ENCODE peak calls at places on chromosomes 6 and 20, in ten cellular contexts. E, V, D, W, R, L, Y, T, O and I are unnamed samples.

GRCh38 chr20:6768228-6769185 is 1.0 kb downstream of the BMP2 start:
- DNase-seq in E (no peak), V (no peak), D (no peak), W (peak), R (peak), L (no peak), Y (peak), T (peak), O (no peak), I (no peak)

GRCh38 chr6:160427312-160428068 is 79.3 kb downstream of the SLC22A3 start:
- DNase-seq in E (no peak), V (no peak), D (no peak), W (peak), R (no peak), L (no peak), Y (peak), T (no peak), O (no peak), I (no peak)

GRCh38 chr6:167437888-167438484 is 113.1 kb downstream of the TTLL2 start:
- DNase-seq in E (no peak), V (no peak), D (no peak), W (no peak), R (no peak), L (no peak), Y (no peak), T (no peak), O (no peak), I (no peak)

GRCh38 chr6:46144270-46144669 is 14.5 kb downstream of the ENPP4 start:
- DNase-seq in E (no peak), V (no peak), D (no peak), W (no peak), R (no peak), L (no peak), Y (no peak), T (no peak), O (no peak), I (no peak)

GRCh38 chr20:32227744-32228688 is 20.3 kb downstream of the POFUT1 start:
- DNase-seq in E (no peak), V (no peak), D (no peak), W (peak), R (no peak), L (no peak), Y (peak), T (no peak), O (no peak), I (no peak)

GRCh38 chr6:31636698-31637596 is 15.5 kb downstream of the BAG6 start:
- DNase-seq in E (no peak), V (no peak), D (no peak), W (no peak), R (no peak), L (no peak), Y (no peak), T (peak), O (no peak), I (no peak)

GRCh38 chr20:63469713-63470101 is 2.7 kb downstream of the KCNQ2 start:
- DNase-seq in E (no peak), V (no peak), D (no peak), W (no peak), R (no peak), L (no peak), Y (no peak), T (no peak), O (no peak), I (no peak)

GRCh38 chr6:161696828-161697227 is 423.0 kb upstream of the AGPAT4 start:
- DNase-seq in E (no peak), V (no peak), D (no peak), W (no peak), R (no peak), L (no peak), Y (no peak), T (no peak), O (no peak), I (no peak)

GRCh38 chr6:10534418-10534760 is 13.2 kb downstream of the GCNT2 start:
- DNase-seq in E (no peak), V (no peak), D (no peak), W (no peak), R (no peak), L (no peak), Y (no peak), T (no peak), O (no peak), I (no peak)

GRCh38 chr6:131017962-131018361 is 45.1 kb downstream of the EPB41L2 start:
- DNase-seq in E (no peak), V (no peak), D (no peak), W (no peak), R (no peak), L (no peak), Y (no peak), T (no peak), O (no peak), I (no peak)

GRCh38 chr6:43922423-43923375 is 152.7 kb downstream of the VEGFA start:
- DNase-seq in E (no peak), V (no peak), D (no peak), W (no peak), R (no peak), L (no peak), Y (no peak), T (no peak), O (no peak), I (no peak)

GRCh38 chr6:107941627-107942026 is 16.4 kb downstream of the SEC63 start:
- DNase-seq in E (no peak), V (no peak), D (no peak), W (no peak), R (no peak), L (no peak), Y (no peak), T (no peak), O (no peak), I (no peak)

GRCh38 chr6:43862925-43863324 is 92.9 kb downstream of the VEGFA start:
- DNase-seq in E (no peak), V (no peak), D (no peak), W (no peak), R (no peak), L (no peak), Y (no peak), T (no peak), O (no peak), I (no peak)

GRCh38 chr6:146339716-146340115 is 203.9 kb upstream of the RAB32 start:
- DNase-seq in E (peak), V (no peak), D (no peak), W (no peak), R (no peak), L (no peak), Y (no peak), T (no peak), O (peak), I (no peak)

GRCh38 chr20:17161661-17162410 is 65.0 kb upstream of the PCSK2 start:
- DNase-seq in E (no peak), V (no peak), D (no peak), W (no peak), R (no peak), L (no peak), Y (no peak), T (no peak), O (no peak), I (no peak)

GRCh38 chr6:25113436-25113835 is 165.7 kb upstream of the CARMIL1 start:
- DNase-seq in E (no peak), V (no peak), D (no peak), W (no peak), R (no peak), L (no peak), Y (no peak), T (no peak), O (no peak), I (no peak)

GRCh38 chr6:91099501-91099900 is 512.6 kb upstream of the MAP3K7 start:
- DNase-seq in E (no peak), V (no peak), D (no peak), W (no peak), R (no peak), L (no peak), Y (no peak), T (no peak), O (no peak), I (no peak)

GRCh38 chr20:46905364-46906125 is 10.9 kb downstream of the EYA2 start:
- DNase-seq in E (no peak), V (no peak), D (no peak), W (no peak), R (no peak), L (no peak), Y (no peak), T (peak), O (no peak), I (no peak)

GRCh38 chr6:57198926-57199636 is 23.0 kb downstream of the RAB23 start:
- DNase-seq in E (no peak), V (no peak), D (no peak), W (no peak), R (no peak), L (no peak), Y (no peak), T (no peak), O (no peak), I (no peak)